ENCODE peak calls at places on chromosomes 16 and 17, in seven cellular contexts. One of them, this sample, is unnamed.
A peak's percentile ranks its signal among the peaks of the same experiment; 100 is the strongest.

GRCh38 chr16:49834496-49835009 is 21.4 kb downstream of the ZNF423 start:
- DNase-seq in upper lobe of right lung: no peak
- DNase-seq in AG04449: no peak
- DNase-seq in heart left ventricle: peak; percentile 78
- DNase-seq in adrenal gland: no peak
- DNase-seq in naive thymus-derived CD4-positive, alpha-beta T cell: no peak
- DNase-seq in brain microvascular endothelial cell: no peak
- DNase-seq in this sample: no peak

GRCh38 chr16:30858111-30858495 is 35.8 kb downstream of the BCL7C start:
- DNase-seq in upper lobe of right lung: no peak
- DNase-seq in AG04449: no peak
- DNase-seq in heart left ventricle: no peak
- DNase-seq in adrenal gland: no peak
- DNase-seq in naive thymus-derived CD4-positive, alpha-beta T cell: no peak
- DNase-seq in brain microvascular endothelial cell: no peak
- DNase-seq in this sample: no peak

GRCh38 chr17:59830007-59830630 is 62.6 kb downstream of the TUBD1 start:
- DNase-seq in upper lobe of right lung: no peak
- DNase-seq in AG04449: no peak
- DNase-seq in heart left ventricle: peak; percentile 47
- DNase-seq in adrenal gland: no peak
- DNase-seq in naive thymus-derived CD4-positive, alpha-beta T cell: no peak
- DNase-seq in brain microvascular endothelial cell: peak; percentile 63
- DNase-seq in this sample: peak; percentile 36

GRCh38 chr16:55933038-55933437 is 57.9 kb upstream of the CES5A start:
- DNase-seq in upper lobe of right lung: no peak
- DNase-seq in AG04449: no peak
- DNase-seq in heart left ventricle: no peak
- DNase-seq in adrenal gland: no peak
- DNase-seq in naive thymus-derived CD4-positive, alpha-beta T cell: no peak
- DNase-seq in brain microvascular endothelial cell: no peak
- DNase-seq in this sample: no peak

GRCh38 chr17:45123930-45124796 is 8.2 kb downstream of the PLCD3 start:
- DNase-seq in upper lobe of right lung: no peak
- DNase-seq in AG04449: no peak
- DNase-seq in heart left ventricle: peak; percentile 80
- DNase-seq in adrenal gland: peak; percentile 81
- DNase-seq in naive thymus-derived CD4-positive, alpha-beta T cell: no peak
- DNase-seq in brain microvascular endothelial cell: peak; percentile 86
- DNase-seq in this sample: peak; percentile 85

GRCh38 chr16:16105646-16106045 is 117.6 kb downstream of the ABCC6 start:
- DNase-seq in upper lobe of right lung: no peak
- DNase-seq in AG04449: no peak
- DNase-seq in heart left ventricle: no peak
- DNase-seq in adrenal gland: no peak
- DNase-seq in naive thymus-derived CD4-positive, alpha-beta T cell: no peak
- DNase-seq in brain microvascular endothelial cell: no peak
- DNase-seq in this sample: no peak

GRCh38 chr17:12021604-12022003 is 927 bp downstream of the MAP2K4 start:
- DNase-seq in upper lobe of right lung: no peak
- DNase-seq in AG04449: no peak
- DNase-seq in heart left ventricle: no peak
- DNase-seq in adrenal gland: no peak
- DNase-seq in naive thymus-derived CD4-positive, alpha-beta T cell: no peak
- DNase-seq in brain microvascular endothelial cell: no peak
- DNase-seq in this sample: no peak

GRCh38 chr17:5705081-5705875 is 121.0 kb upstream of the NLRP1 start:
- DNase-seq in upper lobe of right lung: no peak
- DNase-seq in AG04449: no peak
- DNase-seq in heart left ventricle: no peak
- DNase-seq in adrenal gland: no peak
- DNase-seq in naive thymus-derived CD4-positive, alpha-beta T cell: no peak
- DNase-seq in brain microvascular endothelial cell: no peak
- DNase-seq in this sample: no peak

GRCh38 chr17:45241315-45242011 is 19.8 kb downstream of the FMNL1 start:
- DNase-seq in upper lobe of right lung: peak; percentile 85
- DNase-seq in AG04449: no peak
- DNase-seq in heart left ventricle: no peak
- DNase-seq in adrenal gland: no peak
- DNase-seq in naive thymus-derived CD4-positive, alpha-beta T cell: no peak
- DNase-seq in brain microvascular endothelial cell: no peak
- DNase-seq in this sample: no peak

GRCh38 chr17:67229109-67229991 is 15.6 kb downstream of the HELZ start:
- DNase-seq in upper lobe of right lung: no peak
- DNase-seq in AG04449: no peak
- DNase-seq in heart left ventricle: no peak
- DNase-seq in adrenal gland: no peak
- DNase-seq in naive thymus-derived CD4-positive, alpha-beta T cell: no peak
- DNase-seq in brain microvascular endothelial cell: no peak
- DNase-seq in this sample: no peak

GRCh38 chr17:67227488-67227887 is 17.5 kb downstream of the HELZ start:
- DNase-seq in upper lobe of right lung: no peak
- DNase-seq in AG04449: no peak
- DNase-seq in heart left ventricle: no peak
- DNase-seq in adrenal gland: no peak
- DNase-seq in naive thymus-derived CD4-positive, alpha-beta T cell: no peak
- DNase-seq in brain microvascular endothelial cell: no peak
- DNase-seq in this sample: no peak

GRCh38 chr17:67232441-67232840 is 12.6 kb downstream of the HELZ start:
- DNase-seq in upper lobe of right lung: no peak
- DNase-seq in AG04449: no peak
- DNase-seq in heart left ventricle: no peak
- DNase-seq in adrenal gland: no peak
- DNase-seq in naive thymus-derived CD4-positive, alpha-beta T cell: no peak
- DNase-seq in brain microvascular endothelial cell: no peak
- DNase-seq in this sample: no peak
- H3K4me3 ChIP-seq in upper lobe of right lung: no peak overlapping the region
- H3K4me3 ChIP-seq in AG04449: no peak overlapping the region
- H3K4me3 ChIP-seq in heart left ventricle: no peak overlapping the region
- H3K4me3 ChIP-seq in adrenal gland: no peak overlapping the region
- H3K4me3 ChIP-seq in naive thymus-derived CD4-positive, alpha-beta T cell: no peak overlapping the region
- H3K4me3 ChIP-seq in brain microvascular endothelial cell: no peak overlapping the region
- H3K4me3 ChIP-seq in this sample: no peak overlapping the region

GRCh38 chr17:79211061-79211770 is 136.6 kb downstream of the ENGASE start:
- DNase-seq in upper lobe of right lung: no peak
- DNase-seq in AG04449: no peak
- DNase-seq in heart left ventricle: no peak
- DNase-seq in adrenal gland: no peak
- DNase-seq in naive thymus-derived CD4-positive, alpha-beta T cell: no peak
- DNase-seq in brain microvascular endothelial cell: no peak
- DNase-seq in this sample: no peak
- H3K4me3 ChIP-seq in upper lobe of right lung: no peak overlapping the region
- H3K4me3 ChIP-seq in AG04449: no peak overlapping the region
- H3K4me3 ChIP-seq in heart left ventricle: no peak overlapping the region
- H3K4me3 ChIP-seq in adrenal gland: no peak overlapping the region
- H3K4me3 ChIP-seq in naive thymus-derived CD4-positive, alpha-beta T cell: no peak overlapping the region
- H3K4me3 ChIP-seq in brain microvascular endothelial cell: no peak overlapping the region
- H3K4me3 ChIP-seq in this sample: no peak overlapping the region

GRCh38 chr17:62968445-62968923 is 2.4 kb downstream of the TANC2 start:
- DNase-seq in upper lobe of right lung: no peak
- DNase-seq in AG04449: peak; percentile 71
- DNase-seq in heart left ventricle: no peak
- DNase-seq in adrenal gland: peak; percentile 45
- DNase-seq in naive thymus-derived CD4-positive, alpha-beta T cell: peak; percentile 81
- DNase-seq in brain microvascular endothelial cell: peak; percentile 87
- DNase-seq in this sample: peak; percentile 85
- H3K4me3 ChIP-seq in upper lobe of right lung: peak overlapping the region; percentile 78
- H3K4me3 ChIP-seq in AG04449: peak overlapping the region; percentile 83
- H3K4me3 ChIP-seq in heart left ventricle: no peak overlapping the region
- H3K4me3 ChIP-seq in adrenal gland: peak overlapping the region; percentile 95
- H3K4me3 ChIP-seq in naive thymus-derived CD4-positive, alpha-beta T cell: no peak overlapping the region
- H3K4me3 ChIP-seq in brain microvascular endothelial cell: peak overlapping the region; percentile 41
- H3K4me3 ChIP-seq in this sample: peak overlapping the region; percentile 77

GRCh38 chr16:75147968-75148310 is 385 bp upstream of the ZFP1 start:
- DNase-seq in upper lobe of right lung: no peak
- DNase-seq in AG04449: no peak
- DNase-seq in heart left ventricle: no peak
- DNase-seq in adrenal gland: no peak
- DNase-seq in naive thymus-derived CD4-positive, alpha-beta T cell: no peak
- DNase-seq in brain microvascular endothelial cell: no peak
- DNase-seq in this sample: no peak
- H3K4me3 ChIP-seq in upper lobe of right lung: peak overlapping the region; percentile 98
- H3K4me3 ChIP-seq in AG04449: peak overlapping the region; percentile 35
- H3K4me3 ChIP-seq in heart left ventricle: peak overlapping the region; percentile 100
- H3K4me3 ChIP-seq in adrenal gland: peak overlapping the region; percentile 77
- H3K4me3 ChIP-seq in naive thymus-derived CD4-positive, alpha-beta T cell: peak overlapping the region; percentile 98
- H3K4me3 ChIP-seq in brain microvascular endothelial cell: peak overlapping the region; percentile 91
- H3K4me3 ChIP-seq in this sample: peak overlapping the region; percentile 82

GRCh38 chr17:41483991-41484826 is 3.3 kb upstream of the KRT35 start:
- DNase-seq in upper lobe of right lung: no peak
- DNase-seq in AG04449: no peak
- DNase-seq in heart left ventricle: no peak
- DNase-seq in adrenal gland: no peak
- DNase-seq in naive thymus-derived CD4-positive, alpha-beta T cell: no peak
- DNase-seq in brain microvascular endothelial cell: no peak
- DNase-seq in this sample: peak; percentile 47

GRCh38 chr17:41484920-41485904 is 4.3 kb upstream of the KRT35 start:
- DNase-seq in upper lobe of right lung: peak; percentile 47
- DNase-seq in AG04449: no peak
- DNase-seq in heart left ventricle: no peak
- DNase-seq in adrenal gland: no peak
- DNase-seq in naive thymus-derived CD4-positive, alpha-beta T cell: no peak
- DNase-seq in brain microvascular endothelial cell: no peak
- DNase-seq in this sample: no peak

GRCh38 chr17:41489531-41489930 is at the start of gene KRT36:
- DNase-seq in upper lobe of right lung: no peak
- DNase-seq in AG04449: no peak
- DNase-seq in heart left ventricle: no peak
- DNase-seq in adrenal gland: no peak
- DNase-seq in naive thymus-derived CD4-positive, alpha-beta T cell: no peak
- DNase-seq in brain microvascular endothelial cell: no peak
- DNase-seq in this sample: no peak

GRCh38 chr17:41486316-41486715 is 3.4 kb downstream of the KRT36 start:
- DNase-seq in upper lobe of right lung: no peak
- DNase-seq in AG04449: no peak
- DNase-seq in heart left ventricle: no peak
- DNase-seq in adrenal gland: no peak
- DNase-seq in naive thymus-derived CD4-positive, alpha-beta T cell: no peak
- DNase-seq in brain microvascular endothelial cell: no peak
- DNase-seq in this sample: no peak

GRCh38 chr17:41486809-41487530 is 2.7 kb downstream of the KRT36 start:
- DNase-seq in upper lobe of right lung: peak; percentile 81
- DNase-seq in AG04449: no peak
- DNase-seq in heart left ventricle: no peak
- DNase-seq in adrenal gland: peak; percentile 64
- DNase-seq in naive thymus-derived CD4-positive, alpha-beta T cell: no peak
- DNase-seq in brain microvascular endothelial cell: no peak
- DNase-seq in this sample: no peak
- H3K4me3 ChIP-seq in upper lobe of right lung: no peak overlapping the region
- H3K4me3 ChIP-seq in AG04449: no peak overlapping the region
- H3K4me3 ChIP-seq in heart left ventricle: no peak overlapping the region
- H3K4me3 ChIP-seq in adrenal gland: no peak overlapping the region
- H3K4me3 ChIP-seq in naive thymus-derived CD4-positive, alpha-beta T cell: no peak overlapping the region
- H3K4me3 ChIP-seq in brain microvascular endothelial cell: no peak overlapping the region
- H3K4me3 ChIP-seq in this sample: no peak overlapping the region

GRCh38 chr16:84887207-84887606 is 67.4 kb downstream of the CRISPLD2 start:
- DNase-seq in upper lobe of right lung: no peak
- DNase-seq in AG04449: no peak
- DNase-seq in heart left ventricle: no peak
- DNase-seq in adrenal gland: no peak
- DNase-seq in naive thymus-derived CD4-positive, alpha-beta T cell: no peak
- DNase-seq in brain microvascular endothelial cell: no peak
- DNase-seq in this sample: no peak

GRCh38 chr16:84884311-84885023 is 64.7 kb downstream of the CRISPLD2 start:
- DNase-seq in upper lobe of right lung: no peak
- DNase-seq in AG04449: no peak
- DNase-seq in heart left ventricle: peak; percentile 45
- DNase-seq in adrenal gland: no peak
- DNase-seq in naive thymus-derived CD4-positive, alpha-beta T cell: no peak
- DNase-seq in brain microvascular endothelial cell: no peak
- DNase-seq in this sample: no peak

GRCh38 chr16:84886536-84887090 is 66.8 kb downstream of the CRISPLD2 start:
- DNase-seq in upper lobe of right lung: no peak
- DNase-seq in AG04449: no peak
- DNase-seq in heart left ventricle: no peak
- DNase-seq in adrenal gland: no peak
- DNase-seq in naive thymus-derived CD4-positive, alpha-beta T cell: no peak
- DNase-seq in brain microvascular endothelial cell: no peak
- DNase-seq in this sample: no peak

GRCh38 chr16:84883301-84883700 is 63.5 kb downstream of the CRISPLD2 start:
- DNase-seq in upper lobe of right lung: no peak
- DNase-seq in AG04449: no peak
- DNase-seq in heart left ventricle: peak; percentile 69
- DNase-seq in adrenal gland: no peak
- DNase-seq in naive thymus-derived CD4-positive, alpha-beta T cell: no peak
- DNase-seq in brain microvascular endothelial cell: no peak
- DNase-seq in this sample: peak; percentile 55

DNA sequence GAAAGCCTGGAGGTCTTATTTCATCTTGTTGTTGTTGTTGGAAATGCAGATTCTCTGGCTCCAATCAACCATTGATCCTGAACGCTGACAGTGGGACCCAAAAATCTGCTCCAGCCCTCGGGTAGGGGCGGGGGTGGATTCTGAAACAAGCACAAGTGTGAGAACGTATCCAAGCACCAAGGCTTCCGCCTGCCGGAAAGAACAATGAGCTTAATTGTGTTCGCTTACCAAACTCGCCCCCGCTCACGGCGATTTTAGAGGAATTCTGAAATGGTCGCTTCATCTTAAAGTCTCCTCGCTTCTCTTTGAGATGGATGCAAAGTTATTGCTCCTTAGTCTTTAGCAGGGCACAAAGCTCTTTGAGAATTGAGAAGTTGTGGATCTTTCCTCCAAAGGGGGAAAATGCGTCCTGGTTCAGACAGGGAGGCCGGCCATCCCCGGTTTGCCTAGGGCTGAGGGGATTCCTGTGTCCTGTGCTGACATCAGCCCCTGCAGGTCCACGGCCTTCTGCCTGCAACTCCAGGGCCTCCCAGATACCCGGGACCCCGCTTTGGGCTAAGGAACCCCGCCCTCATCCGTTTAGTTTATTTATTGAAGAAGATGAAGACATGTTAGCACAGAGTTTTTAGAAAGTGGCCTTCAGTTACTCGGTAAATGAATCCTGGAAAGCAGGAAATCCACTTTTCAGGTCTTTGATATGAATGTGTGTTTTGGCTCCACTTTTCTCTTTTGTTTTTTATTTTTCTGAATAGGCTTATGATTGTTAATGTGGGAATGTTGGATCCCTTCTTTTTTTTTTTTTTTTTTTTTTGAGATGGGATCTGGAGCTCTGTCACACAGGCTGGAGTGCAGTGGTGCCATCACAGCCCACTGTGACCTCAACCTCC is 65.5 kb downstream of the CRISPLD2 start:
- DNase-seq in upper lobe of right lung: no peak
- DNase-seq in AG04449: no peak
- DNase-seq in heart left ventricle: peak; percentile 65
- DNase-seq in adrenal gland: no peak
- DNase-seq in naive thymus-derived CD4-positive, alpha-beta T cell: no peak
- DNase-seq in brain microvascular endothelial cell: no peak
- DNase-seq in this sample: no peak
- H3K4me3 ChIP-seq in upper lobe of right lung: no peak overlapping the region
- H3K4me3 ChIP-seq in AG04449: no peak overlapping the region
- H3K4me3 ChIP-seq in heart left ventricle: peak overlapping the region; percentile 13
- H3K4me3 ChIP-seq in adrenal gland: no peak overlapping the region
- H3K4me3 ChIP-seq in naive thymus-derived CD4-positive, alpha-beta T cell: no peak overlapping the region
- H3K4me3 ChIP-seq in brain microvascular endothelial cell: no peak overlapping the region
- H3K4me3 ChIP-seq in this sample: no peak overlapping the region